ENCODE peak calls at places on chromosomes 5 and 9, in five cellular contexts. O is breast epithelium, M is neuronal stem cell, W is EH, T is mesenteric fat pad. C is an unnamed sample.

GRCh38 chr5:54522080-54522479 is 4.5 kb downstream of the SNX18 start:
- DNase-seq in T (no peak), W (no peak), O (no peak), M (no peak), C (no peak)

GRCh38 chr9:135907446-135908333 is at the start of gene CAMSAP1:
- DNase-seq in O (peak; percentile 94), W (peak; percentile 92), T (peak; percentile 98), M (peak; percentile 95), C (peak; percentile 90)

GRCh38 chr5:157172408-157172807 is 6.3 kb upstream of the GARIN3 start:
- DNase-seq in O (no peak), T (no peak), W (no peak), M (no peak), C (no peak)

GRCh38 chr5:61293051-61293450 is 39.0 kb upstream of the ZSWIM6 start:
- DNase-seq in O (no peak), W (no peak), M (no peak), T (no peak), C (no peak)

GRCh38 chr9:84436386-84437114 is 96.0 kb upstream of the SLC28A3 start:
- DNase-seq in O (no peak), T (no peak), M (no peak), W (no peak), C (no peak)

GRCh38 chr9:122954253-122954691 is 13.5 kb downstream of the RABGAP1 start:
- DNase-seq in W (peak; percentile 62), M (no peak), T (no peak), O (no peak), C (no peak)

GRCh38 chr9:131220485-131220884 is 55.8 kb downstream of the FAM78A start:
- DNase-seq in O (no peak), M (no peak), W (no peak), T (no peak), C (no peak)

GRCh38 chr5:54610197-54610898 is 92.8 kb downstream of the SNX18 start:
- DNase-seq in O (no peak), M (no peak), W (peak; percentile 68), T (no peak), C (no peak)

GRCh38 chr5:153372433-153373167 is 117.9 kb upstream of the GRIA1 start:
- DNase-seq in O (no peak), M (no peak), T (no peak), W (no peak), C (no peak)

GRCh38 chr5:108728566-108729305 is 19.0 kb upstream of the FER start:
- DNase-seq in O (no peak), T (no peak), W (no peak), M (no peak), C (no peak)

GRCh38 chr5:56211298-56211865 is 21.7 kb downstream of the ANKRD55 start:
- DNase-seq in T (no peak), O (no peak), W (peak; percentile 96), M (peak; percentile 46), C (no peak)

GRCh38 chr9:83219154-83219923 is 156.4 kb upstream of the RASEF start:
- DNase-seq in T (peak; percentile 92), M (peak; percentile 74), W (peak; percentile 73), O (peak; percentile 74), C (peak; percentile 44)